ENCODE peak calls at places on chromosomes 12 and 14, in eight cellular contexts. Q is nephron progenitor cell, A is Caki2, R is lung microvascular endothelial cell, K is coronary artery, Y is hippocampal formation, T is NCI-H1417 treated with DMSO at 0.1 percent for 48 hours, V is cardiac fibroblast. X is an unnamed sample.

GRCh38 chr12:121799175-121799841 is 4.5 kb upstream of the SETD1B start:
- DNase-seq in Q (peak), K (no peak), A (peak), V (peak), Y (peak), T (peak), R (peak), X (peak)

GRCh38 chr14:68384335-68384734 is 408.5 kb downstream of the ZFP36L1 start:
- DNase-seq in A (no peak), R (no peak), K (no peak), V (no peak), Y (peak), T (no peak), Q (no peak), X (peak)

GRCh38 chr14:80787876-80788275 is 153.7 kb downstream of the CEP128 start:
- DNase-seq in V (no peak), T (no peak), K (no peak), R (no peak), Y (no peak), Q (no peak), A (no peak), X (no peak)

GRCh38 chr14:20624495-20625070 is 16.9 kb downstream of the OR6S1 start:
- DNase-seq in Y (no peak), R (no peak), V (peak), Q (peak), K (no peak), T (no peak), A (peak), X (peak)

GRCh38 chr14:104983231-104983721 is 2.3 kb upstream of the CLBA1 start:
- DNase-seq in Y (no peak), Q (no peak), K (no peak), V (no peak), A (no peak), R (no peak), T (no peak), X (no peak)

GRCh38 chr12:26017484-26018211 is 59.2 kb downstream of the RASSF8 start:
- DNase-seq in A (peak), V (peak), Q (peak), K (no peak), R (peak), T (no peak), Y (no peak), X (no peak)

GRCh38 chr12:52514471-52515318 is 5.5 kb downstream of the KRT5 start:
- DNase-seq in R (no peak), Y (no peak), A (no peak), K (peak), T (no peak), V (no peak), Q (no peak), X (peak)

GRCh38 chr12:130044991-130045621 is 117.2 kb upstream of the FZD10 start:
- DNase-seq in V (no peak), R (no peak), T (peak), Q (peak), K (no peak), A (no peak), Y (no peak), X (no peak)

GRCh38 chr12:53624956-53625355 is 1.2 kb downstream of the ATF7 start:
- DNase-seq in T (no peak), A (no peak), Y (no peak), R (no peak), K (no peak), V (peak), Q (no peak), X (no peak)

GRCh38 chr12:7602287-7602686 is 63.4 kb downstream of the APOBEC1 start:
- DNase-seq in A (peak), V (peak), T (no peak), Y (no peak), K (no peak), Q (no peak), R (no peak), X (no peak)

GRCh38 chr12:531951-532585 is 72.3 kb downstream of the B4GALNT3 start:
- DNase-seq in V (peak), T (no peak), K (no peak), Q (no peak), R (no peak), A (no peak), Y (no peak), X (no peak)

GRCh38 chr12:114817491-114818440 is 133.8 kb upstream of the TBX3 start:
- DNase-seq in Y (no peak), V (no peak), A (no peak), T (no peak), Q (peak), R (no peak), K (no peak), X (no peak)

GRCh38 chr14:102085503-102085902 is 1.3 kb downstream of the HSP90AA1 start:
- DNase-seq in K (no peak), T (no peak), R (no peak), A (no peak), Q (no peak), V (no peak), Y (no peak), X (no peak)

GRCh38 chr12:124761876-124762275 is 101.8 kb downstream of the SCARB1 start:
- DNase-seq in T (no peak), Q (no peak), A (no peak), R (no peak), V (no peak), K (no peak), Y (no peak), X (no peak)

GRCh38 chr14:105478624-105479305 is 4.1 kb downstream of the CRIP2 start:
- DNase-seq in A (no peak), V (no peak), Q (peak), T (no peak), Y (no peak), K (no peak), R (no peak), X (no peak)

GRCh38 chr14:102554835-102555819 is 37.3 kb upstream of the RCOR1 start:
- DNase-seq in K (no peak), T (no peak), V (peak), A (no peak), Y (no peak), Q (peak), R (peak), X (no peak)

GRCh38 chr12:118287728-118288127 is 85.0 kb downstream of the TAOK3 start:
- DNase-seq in V (no peak), T (no peak), K (no peak), A (no peak), Y (no peak), R (no peak), Q (no peak), X (no peak)

GRCh38 chr14:103719766-103720165 is 4.2 kb downstream of the ZFYVE21 start:
- DNase-seq in K (no peak), Q (no peak), A (no peak), R (no peak), V (no peak), Y (no peak), T (no peak), X (no peak)

GRCh38 chr12:18955594-18955993 is 173.9 kb upstream of the PLEKHA5 start:
- DNase-seq in R (no peak), K (no peak), Y (no peak), A (no peak), V (peak), Q (no peak), T (no peak), X (no peak)

GRCh38 chr12:127083028-127083949 is 1183.7 kb upstream of the TMEM132C start:
- DNase-seq in Y (peak), Q (no peak), K (no peak), R (peak), A (peak), V (peak), T (peak), X (no peak)

GRCh38 chr14:101181717-101182313 is 278.3 kb upstream of the RTL1 start:
- DNase-seq in T (no peak), A (no peak), R (no peak), Q (no peak), Y (no peak), V (no peak), K (no peak), X (peak)

GRCh38 chr12:57096099-57096572 is 7.2 kb downstream of the NAB2 start:
- DNase-seq in T (no peak), K (no peak), V (no peak), A (peak), R (no peak), Y (no peak), Q (no peak), X (no peak)

GRCh38 chr14:92867246-92867925 is 55.6 kb upstream of the CHGA start:
- DNase-seq in A (no peak), T (peak), R (no peak), V (no peak), Y (no peak), Q (no peak), K (no peak), X (no peak)

GRCh38 chr12:16605666-16606116 is 271 bp downstream of the LMO3 start:
- DNase-seq in A (no peak), T (peak), R (no peak), K (no peak), V (peak), Y (no peak), Q (peak), X (no peak)

GRCh38 chr12:49557187-49557916 is 10.6 kb downstream of the MCRS1 start:
- DNase-seq in T (no peak), A (no peak), K (no peak), Q (no peak), Y (no peak), V (no peak), R (no peak), X (no peak)

GRCh38 chr14:49405291-49405690 is 180.9 kb downstream of the RPS29 start:
- DNase-seq in K (no peak), Q (no peak), T (no peak), Y (no peak), A (no peak), V (peak), R (no peak), X (no peak)

GRCh38 chr14:70121521-70121920 is 67.2 kb downstream of the SLC8A3 start:
- DNase-seq in T (no peak), Y (no peak), A (no peak), K (no peak), V (no peak), Q (peak), R (no peak), X (no peak)

GRCh38 chr14:99819514-99819913 is 26.3 kb downstream of the EML1 start:
- DNase-seq in V (no peak), A (no peak), K (no peak), Y (no peak), T (no peak), R (no peak), Q (no peak), X (no peak)

GRCh38 chr12:64030155-64030554 is 185.7 kb downstream of the SRGAP1 start:
- DNase-seq in A (no peak), R (no peak), Q (no peak), Y (no peak), K (no peak), T (no peak), V (peak), X (no peak)

GRCh38 chr12:80068173-80068572 is 31.2 kb upstream of the OTOGL start:
- DNase-seq in Y (no peak), Q (no peak), A (no peak), K (no peak), T (no peak), V (no peak), R (no peak), X (no peak)

GRCh38 chr14:21039585-21040369 is 2.4 kb upstream of the RNASE7 start:
- DNase-seq in V (peak), R (peak), Q (peak), T (peak), A (peak), Y (peak), K (no peak), X (no peak)

GRCh38 chr14:23093993-23094665 is 807 bp downstream of the ACIN1 start:
- DNase-seq in Y (no peak), T (no peak), A (no peak), K (peak), Q (no peak), R (peak), V (peak), X (no peak)

X was measured in right atrium auricular region.